ENCODE peak calls at places on chromosomes 16 and 17, in six cellular contexts. T is K562, B is A549, O is upper lobe of left lung, R is GM12878, Z is HepG2. U is an unnamed sample.

GRCh38 chr16:79380990-79381389 is 219.5 kb downstream of the MAF start:
- ATAC-seq in T (no peak), B (no peak), O (peak), R (no peak), Z (no peak), U (no peak)

GRCh38 chr16:29107299-29107698 is 122.4 kb downstream of the LAT start:
- ATAC-seq in T (no peak), B (peak), O (no peak), R (no peak), Z (peak), U (no peak)

GRCh38 chr16:29898135-29898534 is 1.2 kb downstream of the SEZ6L2 start:
- ATAC-seq in T (no peak), B (no peak), O (no peak), R (no peak), Z (no peak), U (no peak)

GRCh38 chr17:58248955-58249269 is 10.5 kb downstream of the LPO start:
- ATAC-seq in T (no peak), B (peak), O (peak), R (no peak), Z (no peak), U (no peak)

GRCh38 chr17:689556-690247 is 24.9 kb downstream of the VPS53 start:
- ATAC-seq in T (no peak), B (no peak), O (peak), R (no peak), Z (no peak), U (no peak)

GRCh38 chr16:75376475-75376907 is 56.8 kb downstream of the CFDP1 start:
- ATAC-seq in T (no peak), B (no peak), O (no peak), R (no peak), Z (no peak), U (no peak)

GRCh38 chr17:6701719-6702118 is 11.4 kb downstream of the SLC13A5 start:
- ATAC-seq in T (peak), B (peak), O (peak), R (peak), Z (peak), U (no peak)

GRCh38 chr17:50739098-50739497 is 19.7 kb downstream of the LUC7L3 start:
- ATAC-seq in T (no peak), B (no peak), O (no peak), R (no peak), Z (no peak), U (no peak)

GRCh38 chr16:47687694-47688093 is 226.6 kb downstream of the PHKB start:
- ATAC-seq in T (no peak), B (no peak), O (no peak), R (no peak), Z (no peak), U (no peak)

GRCh38 chr16:27568077-27568476 is 18.1 kb downstream of the KATNIP start:
- ATAC-seq in T (no peak), B (peak), O (no peak), R (no peak), Z (no peak), U (no peak)

GRCh38 chr16:58417600-58417999 is 25.3 kb downstream of the GINS3 start:
- ATAC-seq in T (no peak), B (no peak), O (no peak), R (peak), Z (no peak), U (no peak)

GRCh38 chr16:15523092-15523541 is 88.7 kb downstream of the BMERB1 start:
- ATAC-seq in T (no peak), B (peak), O (peak), R (peak), Z (peak), U (no peak)

GRCh38 chr17:41144846-41145245 is 4.5 kb upstream of the KRTAP4-6 start:
- ATAC-seq in T (no peak), B (no peak), O (no peak), R (no peak), Z (no peak), U (no peak)

GRCh38 chr16:86761117-86761971 is 183.0 kb downstream of the FOXL1 start:
- ATAC-seq in T (peak), B (peak), O (peak), R (peak), Z (peak), U (no peak)

GRCh38 chr16:56257260-56257659 is 66.0 kb downstream of the GNAO1 start:
- ATAC-seq in T (no peak), B (no peak), O (no peak), R (no peak), Z (no peak), U (peak)

GRCh38 chr17:77410470-77410869 is 269.7 kb downstream of the SEC14L1 start:
- ATAC-seq in T (no peak), B (no peak), O (no peak), R (no peak), Z (no peak), U (no peak)

GRCh38 chr17:77408284-77408683 is 267.5 kb downstream of the SEC14L1 start:
- ATAC-seq in T (no peak), B (peak), O (no peak), R (no peak), Z (no peak), U (peak)

GRCh38 chr17:77405867-77406513 is 265.2 kb downstream of the SEC14L1 start:
- ATAC-seq in T (no peak), B (no peak), O (peak), R (peak), Z (no peak), U (no peak)

GRCh38 chr17:77407321-77408277 is 266.8 kb downstream of the SEC14L1 start:
- ATAC-seq in T (no peak), B (no peak), O (no peak), R (no peak), Z (no peak), U (peak)

DNA sequence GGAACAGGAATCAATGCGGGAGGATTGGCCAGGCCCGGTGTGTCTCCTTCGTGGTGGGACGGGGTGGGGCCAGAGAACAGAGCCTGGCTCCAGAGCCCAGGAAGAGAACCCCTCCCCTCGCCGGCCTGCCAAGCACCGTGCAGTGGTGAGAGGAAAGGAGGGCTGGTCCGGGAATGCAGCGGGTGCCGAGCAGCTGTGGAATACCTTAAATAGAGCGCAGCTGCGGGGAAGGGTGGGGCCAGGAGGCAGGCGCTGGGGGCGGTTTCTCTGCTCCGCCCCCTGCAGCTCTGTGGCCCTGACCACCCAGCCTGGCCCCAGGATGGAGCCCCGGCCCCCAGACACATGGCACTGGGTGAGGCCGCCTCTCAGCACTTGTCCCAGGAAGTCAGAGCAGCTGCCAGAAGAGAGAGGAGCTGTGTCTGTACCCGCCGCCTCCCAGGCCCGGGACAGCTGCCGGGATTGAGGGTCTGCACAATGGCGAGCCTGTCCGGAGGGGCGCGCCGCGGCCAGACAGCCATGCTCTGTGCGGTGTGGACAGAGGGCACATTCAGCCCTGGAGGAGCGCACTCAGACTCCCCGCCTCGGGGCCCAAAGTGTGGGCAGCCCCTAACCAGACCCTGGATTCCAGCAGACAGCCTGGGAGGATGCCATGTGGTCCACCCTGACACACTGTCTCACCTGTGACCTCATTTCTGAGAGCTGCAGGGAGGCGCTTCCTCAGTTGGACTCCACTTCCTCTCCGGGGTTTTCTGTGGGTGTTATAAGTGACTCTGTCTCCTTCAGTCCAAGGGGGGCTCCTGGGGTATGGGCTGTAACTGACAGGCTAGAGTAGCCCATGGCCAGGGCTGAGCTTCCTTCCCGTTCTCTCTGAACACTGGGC is 268.8 kb downstream of the SEC14L1 start:
- ATAC-seq in T (no peak), B (peak), O (peak), R (no peak), Z (peak), U (peak)
- TF ChIP-seq EP300 in T (no peak), B (no peak), O (peak), R (no peak), Z (no peak), U (no peak)

GRCh38 chr17:36578671-36579070 is 13.0 kb upstream of the DHRS11 start:
- ATAC-seq in T (no peak), B (no peak), O (no peak), R (no peak), Z (no peak), U (no peak)
- H3K27ac ChIP-seq in T (no peak), B (no peak), O (no peak), R (no peak), Z (no peak), U (no peak)

GRCh38 chr17:76184266-76184665 is 43.2 kb upstream of the FOXJ1 start:
- ATAC-seq in T (no peak), B (no peak), O (no peak), R (no peak), Z (no peak), U (no peak)

GRCh38 chr17:76179496-76180467 is 38.7 kb upstream of the FOXJ1 start:
- ATAC-seq in T (peak), B (no peak), O (no peak), R (peak), Z (no peak), U (no peak)

GRCh38 chr17:76176701-76177574 is 35.9 kb upstream of the FOXJ1 start:
- ATAC-seq in T (no peak), B (no peak), O (no peak), R (no peak), Z (peak), U (no peak)

GRCh38 chr17:76178124-76178523 is 37.1 kb upstream of the FOXJ1 start:
- ATAC-seq in T (no peak), B (no peak), O (no peak), R (no peak), Z (no peak), U (no peak)

DNA sequence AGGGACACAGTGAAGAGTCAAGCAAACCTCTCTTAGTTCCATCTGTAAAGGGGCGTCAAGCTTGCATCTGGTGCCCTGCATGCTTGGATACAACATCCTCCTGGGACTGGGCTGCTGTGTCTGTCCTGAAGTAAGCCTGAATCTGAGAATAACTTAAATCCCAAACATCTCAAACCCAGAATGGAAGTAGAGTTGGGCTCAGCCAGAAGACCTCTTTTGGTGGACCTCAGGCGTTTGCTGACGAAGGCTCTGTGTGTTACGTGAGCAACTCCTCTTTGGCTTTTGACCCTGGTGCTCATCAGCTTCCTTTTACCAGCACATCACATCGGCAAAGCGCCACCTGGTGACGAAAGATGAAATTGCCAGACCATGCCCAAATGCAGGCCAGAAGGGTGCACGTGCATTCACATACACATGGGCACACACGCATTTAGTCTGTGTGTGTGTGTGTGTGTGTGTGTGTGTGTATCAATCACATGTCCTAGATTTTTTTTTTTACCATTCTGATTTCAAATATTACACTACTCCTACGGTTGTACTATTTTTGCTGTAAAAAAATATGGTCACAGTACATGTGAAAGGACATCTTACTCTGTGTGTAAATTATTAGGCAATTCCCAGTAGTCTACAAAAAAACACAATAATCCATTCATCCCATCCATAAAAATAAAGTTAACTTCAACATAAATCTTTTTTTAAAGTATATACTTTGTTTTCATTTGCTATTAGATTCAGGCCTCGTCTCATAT is 41.1 kb upstream of the FOXJ1 start:
- ATAC-seq in T (peak), B (peak), O (peak), R (peak), Z (peak), U (peak)
- TF ChIP-seq EP300 in T (no peak), B (no peak), O (no peak), R (no peak), Z (no peak), U (no peak)

GRCh38 chr17:62161405-62162148 is 96.5 kb upstream of the MED13 start:
- ATAC-seq in T (no peak), B (no peak), O (no peak), R (no peak), Z (no peak), U (no peak)

GRCh38 chr17:62163847-62164246 is 98.8 kb upstream of the MED13 start:
- ATAC-seq in T (peak), B (no peak), O (no peak), R (no peak), Z (peak), U (no peak)

GRCh38 chr17:62162898-62163297 is 97.8 kb upstream of the MED13 start:
- ATAC-seq in T (peak), B (no peak), O (no peak), R (no peak), Z (no peak), U (no peak)

GRCh38 chr17:62164712-62165377 is 99.8 kb upstream of the MED13 start:
- ATAC-seq in T (no peak), B (peak), O (no peak), R (peak), Z (peak), U (no peak)

DNA sequence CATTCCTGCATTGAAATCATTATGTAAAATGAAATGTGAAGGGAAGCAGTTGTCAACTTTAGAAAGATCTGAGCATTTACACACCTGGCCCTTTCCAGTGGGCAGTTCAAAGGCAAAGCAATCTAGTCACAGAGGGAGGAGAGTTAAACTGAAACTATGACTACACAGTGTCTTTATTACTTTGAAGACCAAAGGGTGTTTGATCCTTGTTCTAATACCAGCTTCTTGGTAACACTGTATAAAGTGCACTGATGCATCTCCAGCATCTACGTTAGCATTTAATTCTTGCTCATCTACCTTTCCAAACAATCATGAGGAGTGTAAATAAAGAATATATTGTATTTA is 100.3 kb upstream of the MED13 start:
- ATAC-seq in T (no peak), B (peak), O (no peak), R (peak), Z (peak), U (no peak)
- H3K27ac ChIP-seq in T (no peak), B (no peak), O (no peak), R (no peak), Z (no peak), U (no peak)

DNA sequence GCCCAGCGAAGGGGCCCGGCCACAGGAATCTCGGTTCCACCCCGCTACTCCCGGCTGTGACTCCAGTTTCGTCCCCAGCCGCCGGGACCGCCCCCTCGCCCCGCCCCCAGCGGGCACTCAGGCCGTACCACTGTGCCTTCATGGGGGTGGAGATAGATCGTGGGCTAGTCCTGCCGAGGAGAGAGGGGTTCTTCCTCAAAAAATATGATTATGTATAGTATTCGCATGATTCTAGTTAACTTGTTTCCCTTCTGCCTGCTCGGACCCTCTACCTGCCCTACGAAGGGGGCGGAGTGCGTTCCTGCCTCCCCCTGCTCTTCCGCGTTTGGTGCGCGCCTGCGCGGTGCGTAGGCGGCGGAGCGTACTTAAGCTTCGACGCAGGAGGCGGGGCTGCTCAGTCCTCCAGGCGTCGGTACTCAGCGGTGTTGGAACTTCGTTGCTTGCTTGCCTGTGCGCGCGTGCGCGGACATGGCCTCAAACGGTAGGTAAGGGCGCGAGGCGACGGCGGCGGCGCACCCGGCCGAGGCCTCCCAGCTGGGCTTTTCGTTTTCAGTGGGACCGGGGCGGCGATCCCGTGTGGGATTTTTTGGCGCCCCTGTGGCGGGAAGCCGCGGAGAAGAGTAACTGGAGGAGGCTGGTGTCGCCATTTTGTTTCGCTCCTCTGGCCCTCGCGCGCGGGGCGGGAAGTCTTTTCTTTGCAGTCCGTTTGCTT is at the start of gene FUS:
- ATAC-seq in T (peak), B (peak), O (peak), R (peak), Z (peak), U (peak)
- TF ChIP-seq EP300 in T (no peak), B (no peak), O (peak), R (no peak), Z (no peak), U (no peak)

DNA sequence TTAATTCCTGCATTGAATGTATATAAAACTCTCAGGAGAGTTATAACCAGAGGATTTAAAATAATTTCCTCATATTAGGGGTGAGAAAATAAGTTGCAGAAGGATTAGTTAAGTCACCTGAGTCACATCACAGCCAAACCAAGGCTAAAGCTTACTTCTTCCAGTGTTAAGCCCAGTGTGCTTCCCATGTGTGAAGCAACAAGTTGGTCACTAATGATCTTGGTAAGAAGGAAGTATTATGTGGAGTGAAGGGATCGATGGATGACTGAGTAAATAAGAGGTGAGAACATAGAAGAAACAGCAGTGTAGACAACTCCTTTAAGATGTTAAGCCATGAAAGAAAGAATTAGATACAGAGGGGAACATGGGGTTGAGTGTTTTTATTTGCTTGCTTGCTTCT is 20.6 kb downstream of the ESRP2 start:
- ATAC-seq in T (no peak), B (no peak), O (no peak), R (no peak), Z (no peak), U (no peak)
- H3K27ac ChIP-seq in T (no peak), B (no peak), O (no peak), R (no peak), Z (no peak), U (no peak)

DNA sequence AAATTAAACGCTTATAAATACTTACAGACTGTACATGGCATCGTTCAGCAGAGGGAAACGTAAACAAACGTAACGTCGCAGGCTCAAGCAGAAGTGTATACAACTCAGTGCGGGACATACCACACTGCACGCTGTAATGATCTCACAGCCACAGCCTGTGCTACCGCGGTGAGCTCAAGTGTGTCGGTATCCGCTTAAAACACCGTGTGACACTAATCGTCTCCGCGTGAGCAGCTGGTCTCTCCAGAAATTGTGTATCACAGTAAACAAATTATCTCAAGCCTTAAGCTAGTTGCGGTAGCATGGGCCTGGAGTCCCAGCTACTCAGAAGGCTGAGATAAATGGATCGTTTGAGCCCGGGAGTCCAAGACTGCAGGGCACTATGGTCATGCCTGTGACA is 115.3 kb downstream of the ANKRD11 start:
- ATAC-seq in T (no peak), B (no peak), O (no peak), R (peak), Z (no peak), U (no peak)
- TF ChIP-seq EP300 in T (no peak), B (no peak), O (no peak), R (no peak), Z (no peak), U (no peak)